ENCODE peak calls at places on chromosomes 13 and 19, in six cellular contexts. G is A549, P is GM12878, N is IMR-90, D is H1, I is SK-N-SH. C is an unnamed sample.

GRCh38 chr13:93355094-93355493 is 128.5 kb downstream of the GPC6 start:
- DNase-seq in G (no peak), P (no peak), N (no peak), D (no peak), I (no peak), C (no peak)

GRCh38 chr19:2728783-2729387 is 7.7 kb upstream of the DIRAS1 start:
- DNase-seq in G (no peak), P (no peak), N (no peak), D (no peak), I (peak), C (no peak)

GRCh38 chr13:59680429-59681024 is 483.2 kb downstream of the DIAPH3 start:
- DNase-seq in G (no peak), P (no peak), N (peak), D (no peak), I (no peak), C (no peak)

GRCh38 chr13:107942030-107942617 is 273.2 kb downstream of the LIG4 start:
- DNase-seq in G (no peak), P (no peak), N (no peak), D (no peak), I (no peak), C (no peak)

GRCh38 chr13:42350141-42350540 is 78.2 kb downstream of the AKAP11 start:
- DNase-seq in G (no peak), P (no peak), N (no peak), D (no peak), I (no peak), C (no peak)

GRCh38 chr13:105327727-105328126 is 1207.7 kb downstream of the EFNB2 start:
- DNase-seq in G (no peak), P (no peak), N (peak), D (no peak), I (no peak), C (no peak)

GRCh38 chr13:35648109-35648508 is 171.6 kb upstream of the MAB21L1 start:
- DNase-seq in G (no peak), P (no peak), N (peak), D (no peak), I (no peak), C (no peak)

GRCh38 chr13:107067381-107067780 is 499.4 kb upstream of the ARGLU1 start:
- DNase-seq in G (no peak), P (no peak), N (no peak), D (no peak), I (peak), C (no peak)

GRCh38 chr19:10660346-10660745 is 6.2 kb downstream of the ILF3 start:
- DNase-seq in G (no peak), P (no peak), N (no peak), D (no peak), I (no peak), C (no peak)

GRCh38 chr13:80059789-80060188 is 281.1 kb downstream of the SPRY2 start:
- DNase-seq in G (no peak), P (no peak), N (no peak), D (no peak), I (no peak), C (no peak)

GRCh38 chr19:1407662-1408299 is 395 bp downstream of the DAZAP1 start:
- DNase-seq in G (no peak), P (no peak), N (no peak), D (no peak), I (no peak), C (no peak)

DNA sequence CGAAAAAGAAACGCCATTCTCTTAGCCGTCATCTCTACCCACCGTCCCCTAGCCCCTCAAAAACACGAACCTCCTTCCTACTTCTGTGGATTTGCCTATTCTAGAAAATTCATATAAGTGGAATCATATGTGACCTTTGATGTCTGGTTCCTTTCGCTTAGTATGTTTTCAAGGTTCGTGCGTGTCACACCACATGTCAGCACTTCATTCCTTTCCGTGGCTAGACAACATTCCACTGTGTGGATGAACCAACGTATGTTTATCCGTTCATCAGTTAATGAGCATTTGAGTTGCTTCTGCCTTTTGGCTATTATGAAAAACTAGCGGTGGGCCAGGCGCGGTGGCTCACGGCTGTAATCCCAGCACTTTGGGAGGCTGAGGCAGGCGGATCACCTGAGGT is 14.0 kb upstream of the PPP1R12C start:
- DNase-seq in G (no peak), P (no peak), N (peak), D (no peak), I (no peak), C (no peak)
- TF ChIP-seq USF2 in G (no peak), P (no peak), N (no peak), D (no peak), I (no peak), C (no peak)

GRCh38 chr13:98678741-98679140 is 73.7 kb downstream of the SLC15A1 start:
- DNase-seq in G (no peak), P (no peak), N (no peak), D (no peak), I (no peak), C (no peak)

GRCh38 chr13:98676239-98676638 is 76.2 kb downstream of the SLC15A1 start:
- DNase-seq in G (no peak), P (no peak), N (no peak), D (no peak), I (no peak), C (no peak)

GRCh38 chr13:98674968-98675528 is 77.4 kb downstream of the SLC15A1 start:
- DNase-seq in G (no peak), P (no peak), N (no peak), D (no peak), I (no peak), C (no peak)

GRCh38 chr13:98675837-98676236 is 76.6 kb downstream of the SLC15A1 start:
- DNase-seq in G (no peak), P (no peak), N (no peak), D (no peak), I (no peak), C (no peak)

GRCh38 chr13:98677398-98677797 is 75.1 kb downstream of the SLC15A1 start:
- DNase-seq in G (no peak), P (no peak), N (peak), D (no peak), I (no peak), C (no peak)
- TF ChIP-seq USF2 in G (no peak), P (no peak), N (no peak), D (no peak), I (no peak), C (no peak)

GRCh38 chr19:4556574-4557185 is 2.8 kb downstream of the SEMA6B start:
- DNase-seq in G (peak), P (no peak), N (no peak), D (peak), I (peak), C (peak)
- TF ChIP-seq USF2 in G (no peak), P (no peak), N (no peak), D (no peak), I (no peak), C (no peak)

DNA sequence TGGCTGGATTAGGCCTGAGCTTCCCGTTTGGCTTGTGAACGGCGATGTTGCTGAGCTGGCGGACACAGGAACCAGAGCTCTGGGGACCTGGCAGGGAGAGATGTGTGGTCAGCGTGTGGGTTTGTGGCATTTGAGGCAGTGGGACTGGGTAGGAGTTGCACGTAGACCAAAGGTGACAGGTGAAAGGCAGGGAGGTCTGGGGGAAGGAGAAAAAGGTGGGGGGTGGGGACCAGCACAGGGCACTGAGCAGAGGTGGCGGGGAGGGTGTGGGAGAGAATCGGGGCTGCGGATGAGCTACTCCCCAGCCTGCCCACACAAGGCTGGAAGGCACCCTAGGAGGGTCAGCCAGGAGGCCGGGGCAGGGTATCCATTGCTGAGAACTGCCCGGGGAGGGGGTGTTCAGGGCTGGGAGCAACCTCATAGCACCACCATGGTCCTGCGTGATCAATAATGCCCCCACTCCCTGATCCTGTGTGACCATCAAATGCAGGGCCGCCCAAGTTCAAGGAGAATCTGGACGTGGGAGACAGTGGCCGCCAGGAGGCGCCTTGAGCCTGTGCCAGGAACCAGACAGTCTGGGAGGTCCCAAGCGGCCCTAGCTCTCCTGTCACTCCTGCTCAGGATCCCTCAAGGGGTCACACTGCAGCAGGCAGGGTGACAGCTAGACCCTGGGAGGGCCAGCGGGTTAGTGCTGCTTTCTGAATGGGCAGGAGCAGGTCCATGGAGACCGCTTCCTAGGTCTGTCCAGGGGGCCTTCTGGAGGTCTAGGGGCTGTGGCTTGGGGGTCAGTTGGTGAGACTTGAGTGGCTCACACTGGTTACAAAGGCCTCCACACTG is 12.8 kb upstream of the SELENOW start:
- DNase-seq in G (peak), P (no peak), N (peak), D (peak), I (peak), C (peak)
- TF ChIP-seq USF2 in G (no peak), P (no peak), N (no peak), D (no peak), I (no peak), C (no peak)

GRCh38 chr13:75544681-75545333 is 4.8 kb upstream of the UCHL3 start:
- DNase-seq in G (no peak), P (no peak), N (peak), D (no peak), I (no peak), C (no peak)

GRCh38 chr13:75549262-75550158 is at the start of gene UCHL3:
- DNase-seq in G (peak), P (peak), N (peak), D (peak), I (peak), C (peak)

GRCh38 chr13:75547917-75548316 is 1.7 kb upstream of the UCHL3 start:
- DNase-seq in G (no peak), P (no peak), N (peak), D (no peak), I (no peak), C (no peak)

GRCh38 chr13:75554981-75555380 is 5.4 kb downstream of the UCHL3 start:
- DNase-seq in G (no peak), P (no peak), N (peak), D (no peak), I (no peak), C (no peak)

DNA sequence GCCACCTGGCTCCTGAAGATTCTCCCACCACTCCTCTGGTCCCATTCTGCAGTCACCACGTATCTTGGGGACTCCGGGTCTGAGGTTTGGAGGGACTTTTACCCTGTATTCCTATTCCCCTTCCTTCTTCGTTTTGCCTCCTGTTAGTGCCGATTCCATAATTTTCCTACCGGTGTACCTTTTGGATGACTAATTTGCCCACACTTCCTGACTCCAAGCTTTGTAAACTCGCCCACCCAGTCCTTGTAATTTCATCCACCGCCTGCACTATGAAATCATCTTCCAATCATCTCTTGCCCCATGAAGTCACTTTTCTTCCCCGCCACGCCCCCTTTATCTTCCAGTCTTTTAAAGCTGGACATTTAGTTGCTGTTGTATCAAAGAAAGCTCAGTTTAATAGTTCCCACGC is 572 bp downstream of the UCHL3 start:
- DNase-seq in G (peak), P (no peak), N (peak), D (no peak), I (peak), C (no peak)
- TF ChIP-seq USF2 in G (no peak), P (no peak), N (no peak), D (no peak), I (no peak), C (no peak)

GRCh38 chr13:90686438-90686837 is 661.0 kb upstream of the MIR17HG start:
- DNase-seq in G (no peak), P (no peak), N (peak), D (no peak), I (no peak), C (no peak)
- TF ChIP-seq USF2 in G (no peak), P (no peak), N (no peak), D (no peak), I (no peak), C (no peak)

GRCh38 chr13:101205408-101205807 is 210.9 kb downstream of the NALCN start:
- DNase-seq in G (no peak), P (no peak), N (no peak), D (no peak), I (no peak), C (no peak)
- TF ChIP-seq USF2 in G (no peak), P (no peak), N (no peak), D (no peak), I (no peak), C (no peak)

DNA sequence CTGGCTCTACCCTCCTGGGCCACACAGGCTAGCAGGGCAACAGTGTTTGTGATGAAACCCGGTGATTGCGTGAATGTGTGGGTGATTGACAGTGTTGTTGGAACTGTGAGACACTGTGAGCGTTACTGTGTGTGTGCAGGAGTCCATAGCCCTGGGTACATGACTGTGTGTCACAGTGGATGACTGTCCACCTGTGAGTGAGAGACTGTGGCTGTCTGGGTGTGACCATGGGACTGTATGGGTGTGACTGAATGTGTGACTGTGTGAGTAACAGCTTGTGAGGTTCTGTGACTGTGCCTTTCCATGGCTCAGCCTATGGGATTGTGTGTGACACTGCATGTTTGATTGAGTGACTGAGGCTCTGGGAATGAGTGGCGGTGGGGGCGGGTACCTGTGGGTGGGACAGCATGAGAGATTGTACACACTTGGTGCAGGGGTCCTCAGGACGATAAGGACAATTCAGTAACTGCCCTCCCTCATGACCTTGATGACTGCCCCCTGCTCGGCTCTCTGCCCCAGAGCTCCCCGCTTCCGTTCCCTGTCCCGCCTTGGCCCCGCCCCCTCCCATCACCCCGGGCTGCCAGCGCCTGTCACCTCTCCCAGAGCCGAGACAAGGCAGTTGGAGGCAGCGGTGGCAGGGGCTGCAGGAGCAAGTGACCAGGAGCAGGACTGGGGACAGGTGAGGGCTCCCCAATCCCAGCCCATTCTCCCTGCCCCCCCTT is at the start of gene GIPR:
- DNase-seq in G (peak), P (no peak), N (peak), D (peak), I (peak), C (peak)
- TF ChIP-seq USF2 in G (no peak), P (no peak), N (no peak), D (no peak), I (no peak), C (no peak)

C was measured in WTC11.